ENCODE peak calls at places on chromosomes 3 and 15, in seven cellular contexts. J is neural progenitor cell, L is fibroblast of lung, O is A673, Q is foreskin fibroblast, D is GM23338, Y is lung. V is an unnamed sample.

GRCh38 chr3:160928183-160928718 is 172.2 kb downstream of the PPM1L start:
- DNase-seq in Q (no peak), O (peak; percentile 50), Y (no peak), J (no peak), L (no peak), D (peak; percentile 28), V (no peak)

GRCh38 chr15:101499863-101500713 is 10.6 kb upstream of the PCSK6 start:
- DNase-seq in Y (no peak), L (no peak), O (no peak), Q (no peak), J (no peak), D (no peak), V (no peak)

GRCh38 chr3:172034786-172035685 is 4.3 kb upstream of the FNDC3B start:
- DNase-seq in Y (no peak), L (no peak), O (peak; percentile 51), D (peak; percentile 80), J (peak; percentile 32), Q (no peak), V (no peak)

GRCh38 chr3:23389686-23390085 is 186.6 kb downstream of the UBE2E2 start:
- DNase-seq in Y (no peak), J (no peak), Q (no peak), D (no peak), L (no peak), O (no peak), V (no peak)

GRCh38 chr3:115092220-115092791 is 54.8 kb downstream of the ZBTB20 start:
- DNase-seq in D (peak; percentile 68), L (peak; percentile 62), Q (peak; percentile 62), O (peak; percentile 76), Y (peak; percentile 49), J (peak; percentile 73), V (no peak)

GRCh38 chr3:52231502-52232278 is 6.2 kb upstream of the TLR9 start:
- DNase-seq in D (peak; percentile 81), O (peak; percentile 37), Y (peak; percentile 78), L (peak; percentile 27), J (peak; percentile 64), Q (no peak), V (no peak)

GRCh38 chr15:35886765-35887164 is 340.8 kb upstream of the DPH6 start:
- DNase-seq in L (peak; percentile 50), O (peak; percentile 74), Q (peak; percentile 17), D (no peak), J (no peak), Y (no peak), V (no peak)

GRCh38 chr15:85733415-85733814 is 61.3 kb downstream of the KLHL25 start:
- DNase-seq in O (no peak), Q (no peak), L (no peak), D (no peak), Y (no peak), J (no peak), V (no peak)

GRCh38 chr15:40108061-40108854 is 421 bp downstream of the BMF start:
- DNase-seq in D (peak; percentile 53), Q (no peak), O (peak; percentile 42), J (peak; percentile 52), Y (no peak), L (peak; percentile 55), V (no peak)

GRCh38 chr3:135034291-135034768 is 239.3 kb downstream of the EPHB1 start:
- DNase-seq in Y (no peak), J (peak; percentile 20), O (no peak), L (no peak), D (no peak), Q (no peak), V (no peak)

GRCh38 chr3:13506680-13507079 is 26.6 kb downstream of the HDAC11 start:
- DNase-seq in J (no peak), D (no peak), L (no peak), O (no peak), Q (no peak), Y (no peak), V (no peak)

GRCh38 chr15:77573826-77574225 is 58.9 kb downstream of the LINGO1 start:
- DNase-seq in D (no peak), L (no peak), O (no peak), Y (no peak), J (no peak), Q (no peak), V (no peak)

GRCh38 chr3:177905895-177906511 is 630.2 kb upstream of the KCNMB2 start:
- DNase-seq in L (peak; percentile 96), Y (no peak), D (peak; percentile 27), Q (peak; percentile 67), J (peak; percentile 21), O (no peak), V (no peak)

GRCh38 chr3:26596325-26596724 is 26.2 kb upstream of the LRRC3B start:
- DNase-seq in J (no peak), Q (no peak), O (no peak), D (no peak), Y (no peak), L (no peak), V (no peak)

GRCh38 chr3:52495096-52495495 is at the start of gene STAB1:
- DNase-seq in J (no peak), Y (peak; percentile 43), L (no peak), D (no peak), O (no peak), Q (no peak), V (no peak)

GRCh38 chr3:59374812-59375211 is 325.0 kb upstream of the CFAP20DC start:
- DNase-seq in Y (no peak), J (peak; percentile 48), D (peak; percentile 28), Q (no peak), L (no peak), O (no peak), V (no peak)

GRCh38 chr3:155086041-155086440 is 5.9 kb downstream of the MME start:
- DNase-seq in Y (no peak), O (no peak), L (no peak), Q (no peak), J (no peak), D (no peak), V (no peak)

GRCh38 chr15:33126559-33127290 is 67.8 kb downstream of the FMN1 start:
- DNase-seq in Q (peak; percentile 98), L (peak; percentile 93), D (peak; percentile 42), O (peak; percentile 99), J (peak; percentile 17), Y (peak; percentile 68), V (peak; percentile 99)

GRCh38 chr15:69558138-69558409 is 105.5 kb downstream of the RPLP1 start:
- DNase-seq in L (no peak), Q (no peak), D (no peak), Y (no peak), O (no peak), J (no peak), V (no peak)

GRCh38 chr15:66505430-66505811 is 295 bp downstream of the ZWILCH start:
- DNase-seq in L (peak; percentile 65), Y (no peak), Q (peak; percentile 23), O (no peak), D (no peak), J (peak; percentile 61), V (no peak)

GRCh38 chr3:126014252-126014651 is 45.3 kb downstream of the ROPN1B start:
- DNase-seq in O (peak; percentile 68), J (no peak), D (no peak), L (peak; percentile 75), Q (peak; percentile 54), Y (peak; percentile 9), V (peak; percentile 21)

GRCh38 chr15:31255732-31256384 is 70.8 kb upstream of the KLF13 start:
- DNase-seq in O (no peak), L (no peak), D (no peak), J (no peak), Q (no peak), Y (no peak), V (no peak)

GRCh38 chr3:11820540-11821041 is 26.1 kb downstream of the TAMM41 start:
- DNase-seq in Y (no peak), J (no peak), L (peak; percentile 53), Q (peak; percentile 80), O (peak; percentile 33), D (peak; percentile 13), V (peak; percentile 72)
- TF ChIP-seq CTCF in Y (no peak), J (no peak), L (peak; percentile 17), Q (peak; percentile 10), O (no peak), D (no peak), V (peak; percentile 27)

GRCh38 chr3:8348076-8348475 is 153.5 kb upstream of the LMCD1 start:
- DNase-seq in D (no peak), J (no peak), Q (no peak), L (no peak), O (no peak), Y (no peak), V (no peak)

GRCh38 chr3:8341853-8342252 is 159.8 kb upstream of the LMCD1 start:
- DNase-seq in O (no peak), J (no peak), Q (no peak), Y (no peak), L (no peak), D (no peak), V (no peak)

GRCh38 chr3:8343058-8343457 is 158.6 kb upstream of the LMCD1 start:
- DNase-seq in Y (no peak), Q (no peak), D (no peak), O (no peak), J (no peak), L (no peak), V (no peak)

DNA sequence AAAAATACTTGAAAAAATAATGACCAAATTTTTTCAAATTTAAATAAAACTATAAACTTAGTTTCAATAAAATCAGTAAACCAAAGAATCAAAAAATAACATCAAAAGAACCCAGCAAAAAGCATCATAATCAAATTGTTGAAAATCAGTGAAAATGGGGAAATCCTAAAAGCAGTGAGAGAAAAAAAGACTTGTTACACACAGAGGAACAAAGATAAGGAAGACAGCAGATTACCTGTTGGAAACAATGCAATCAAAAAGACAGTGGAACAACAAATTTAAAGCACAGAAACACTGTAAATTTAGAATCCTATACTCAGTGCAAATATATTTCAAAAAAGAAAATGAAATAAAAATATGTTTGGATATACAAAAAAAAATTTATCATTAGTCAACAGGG is 156.2 kb upstream of the LMCD1 start:
- DNase-seq in J (no peak), Q (no peak), D (peak; percentile 30), Y (no peak), O (no peak), L (no peak), V (no peak)
- H3K4me3 ChIP-seq in J (no peak overlapping the region), Q (no peak overlapping the region), D (no peak overlapping the region), Y (no peak overlapping the region), O (no peak overlapping the region), L (no peak overlapping the region), V (no peak overlapping the region)

GRCh38 chr3:54538346-54538745 is 389.5 kb downstream of the LRTM1 start:
- DNase-seq in J (peak; percentile 51), O (peak; percentile 32), L (no peak), Q (no peak), D (peak; percentile 71), Y (no peak), V (no peak)
- TF ChIP-seq CTCF in J (peak; percentile 53), O (peak; percentile 39), L (no peak), Q (no peak), D (peak; percentile 58), Y (no peak), V (no peak)

GRCh38 chr3:184802150-184802549 is 9.8 kb upstream of the VPS8 start:
- DNase-seq in D (no peak), J (no peak), Q (no peak), L (no peak), Y (no peak), O (no peak), V (no peak)

GRCh38 chr3:184801241-184801640 is 10.7 kb upstream of the VPS8 start:
- DNase-seq in L (no peak), O (no peak), J (no peak), D (no peak), Y (no peak), Q (no peak), V (no peak)

GRCh38 chr3:184796954-184797353 is 15.0 kb upstream of the VPS8 start:
- DNase-seq in Y (no peak), O (no peak), L (no peak), D (no peak), J (no peak), Q (no peak), V (no peak)

GRCh38 chr3:184798120-184798519 is 13.8 kb upstream of the VPS8 start:
- DNase-seq in J (no peak), Y (no peak), O (no peak), Q (no peak), D (no peak), L (no peak), V (no peak)

GRCh38 chr3:184800349-184800748 is 11.6 kb upstream of the VPS8 start:
- DNase-seq in J (no peak), Y (no peak), L (no peak), O (no peak), D (no peak), Q (no peak), V (no peak)
- H3K4me3 ChIP-seq in J (no peak overlapping the region), Y (no peak overlapping the region), L (no peak overlapping the region), O (no peak overlapping the region), D (no peak overlapping the region), Q (no peak overlapping the region), V (no peak overlapping the region)

V was measured in HFF-Myc.